ENCODE peak calls at places on chromosomes 3 and 15, in six cellular contexts. T is HepG2, C is GM12878, A is HCT116, L is K562, N is H1. P is an unnamed sample.
A peak's percentile ranks its signal among the peaks of the same experiment; 100 is the strongest.

GRCh38 chr3:169661567-169662214 is 1.8 kb downstream of the MECOM start:
- DNase-seq in N (no peak), C (no peak), T (no peak), A (no peak), L (no peak), P (peak; percentile 76)

GRCh38 chr15:48811325-48811938 is 563 bp upstream of the CEP152 start:
- DNase-seq in A (no peak), T (peak; percentile 4), C (no peak), L (peak; percentile 27), N (no peak), P (no peak)

GRCh38 chr3:46194868-46195553 is 13.1 kb downstream of the CCR1 start:
- DNase-seq in L (no peak), T (no peak), C (no peak), N (no peak), A (no peak), P (no peak)

GRCh38 chr15:40245666-40246065 is 6.8 kb downstream of the PAK6 start:
- DNase-seq in T (no peak), A (no peak), L (no peak), C (no peak), N (no peak), P (no peak)

GRCh38 chr3:159764211-159765024 is 224.2 kb upstream of the IL12A start:
- DNase-seq in A (no peak), T (no peak), L (no peak), C (no peak), N (no peak), P (peak; percentile 83)

GRCh38 chr15:59105839-59106238 is 893 bp downstream of the CCNB2 start:
- DNase-seq in T (no peak), C (no peak), L (no peak), A (no peak), N (no peak), P (peak; percentile 25)

GRCh38 chr3:103385991-103386390 is 951.2 kb downstream of the ZPLD1 start:
- DNase-seq in T (no peak), L (no peak), A (no peak), C (no peak), N (no peak), P (peak; percentile 7)

GRCh38 chr15:52112203-52112750 is 298 bp downstream of the BCL2L10 start:
- DNase-seq in A (no peak), N (no peak), C (no peak), T (no peak), L (no peak), P (peak; percentile 82)

GRCh38 chr3:30632065-30632464 is 25.7 kb downstream of the TGFBR2 start:
- DNase-seq in L (no peak), N (no peak), T (no peak), A (no peak), C (no peak), P (no peak)

GRCh38 chr3:126538966-126539365 is 15.0 kb downstream of the CHST13 start:
- DNase-seq in T (no peak), L (no peak), N (no peak), C (no peak), A (no peak), P (no peak)

GRCh38 chr3:164791263-164791662 is 287.0 kb downstream of the SI start:
- DNase-seq in N (no peak), L (no peak), T (no peak), A (no peak), C (no peak), P (no peak)

GRCh38 chr3:63977893-63978292 is 45.4 kb downstream of the PSMD6 start:
- DNase-seq in A (no peak), L (no peak), N (no peak), T (no peak), C (no peak), P (no peak)

GRCh38 chr15:74383695-74384565 is 16.5 kb upstream of the CYP11A1 start:
- DNase-seq in L (no peak), T (no peak), C (peak; percentile 93), N (no peak), A (peak; percentile 57), P (no peak)

GRCh38 chr15:71469393-71469792 is 341.0 kb upstream of the NR2E3 start:
- DNase-seq in N (no peak), C (no peak), A (no peak), L (no peak), T (no peak), P (no peak)

GRCh38 chr3:89692601-89693000 is 585.2 kb downstream of the EPHA3 start:
- DNase-seq in T (no peak), C (no peak), N (no peak), L (no peak), A (no peak), P (no peak)

GRCh38 chr3:33808559-33808958 is 10.1 kb downstream of the PDCD6IP start:
- DNase-seq in T (no peak), N (no peak), L (no peak), A (no peak), C (no peak), P (no peak)

GRCh38 chr3:125214738-125215137 is 2.2 kb upstream of the SLC12A8 start:
- DNase-seq in N (no peak), C (no peak), L (no peak), A (no peak), T (no peak), P (no peak)

GRCh38 chr3:99901200-99901926 is 83.7 kb downstream of the CMSS1 start:
- DNase-seq in N (no peak), L (no peak), T (peak; percentile 94), C (peak; percentile 23), A (peak; percentile 77), P (no peak)

GRCh38 chr3:56302417-56302816 is 165.8 kb downstream of the ERC2 start:
- DNase-seq in C (no peak), L (no peak), T (no peak), N (no peak), A (no peak), P (no peak)

GRCh38 chr15:63122002-63122893 is 587 bp downstream of the LACTB start:
- DNase-seq in C (peak; percentile 44), L (peak; percentile 95), N (peak; percentile 21), T (peak; percentile 73), A (peak; percentile 44), P (peak; percentile 95)

GRCh38 chr15:36612063-36612788 is 32.8 kb downstream of the CDIN1 start:
- DNase-seq in C (no peak), T (no peak), L (no peak), N (no peak), A (peak; percentile 34), P (no peak)

GRCh38 chr3:98541695-98542094 is 9.9 kb downstream of the GPR15 start:
- DNase-seq in L (no peak), C (no peak), A (no peak), T (no peak), N (no peak), P (no peak)

GRCh38 chr3:128495435-128495970 is 2.5 kb upstream of the GATA2 start:
- DNase-seq in A (no peak), C (no peak), T (no peak), N (no peak), L (no peak), P (peak; percentile 66)

GRCh38 chr15:101063212-101063611 is 144.1 kb downstream of the LRRK1 start:
- DNase-seq in A (no peak), C (no peak), N (no peak), L (no peak), T (no peak), P (no peak)

GRCh38 chr15:78804391-78804792 is 6.9 kb downstream of the ADAMTS7 start:
- DNase-seq in T (no peak), L (no peak), C (no peak), N (peak; percentile 46), A (no peak), P (no peak)

GRCh38 chr3:132268956-132269355 is 48.3 kb upstream of the ACP3 start:
- DNase-seq in N (no peak), T (no peak), L (peak; percentile 8), C (no peak), A (peak; percentile 56), P (no peak)

DNA sequence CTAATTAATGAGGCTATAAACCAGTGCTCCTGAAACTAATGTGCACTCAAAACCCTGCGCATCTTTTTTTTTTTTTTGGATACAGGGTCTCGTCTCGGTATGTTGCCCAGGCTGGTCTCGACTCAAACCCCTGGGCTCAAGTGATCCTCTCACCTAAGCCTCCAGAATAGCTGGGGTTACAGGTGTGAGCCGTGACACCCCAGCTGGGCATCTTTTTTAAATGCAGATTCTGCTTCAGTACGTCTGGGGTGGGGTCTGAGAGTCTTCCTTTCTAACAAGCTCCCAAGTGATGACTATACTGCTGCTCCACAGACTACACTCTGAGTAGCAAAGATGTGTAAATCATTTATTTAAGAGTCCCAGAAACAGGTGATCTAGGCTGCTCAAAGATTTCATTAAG is 73.0 kb downstream of the BFSP2 start:
- DNase-seq in T (no peak), L (no peak), C (no peak), A (no peak), N (no peak), P (no peak)
- TF ChIP-seq CTCF in T (no peak), L (no peak), C (no peak), A (no peak), N (no peak), P (no peak)

GRCh38 chr15:42107483-42107882 is 13.1 kb upstream of the PLA2G4D start:
- DNase-seq in T (no peak), C (no peak), N (no peak), A (no peak), L (no peak), P (no peak)
- TF ChIP-seq JUND in T (no peak), C (no peak), N (no peak), A (no peak), L (no peak), P (no peak)

DNA sequence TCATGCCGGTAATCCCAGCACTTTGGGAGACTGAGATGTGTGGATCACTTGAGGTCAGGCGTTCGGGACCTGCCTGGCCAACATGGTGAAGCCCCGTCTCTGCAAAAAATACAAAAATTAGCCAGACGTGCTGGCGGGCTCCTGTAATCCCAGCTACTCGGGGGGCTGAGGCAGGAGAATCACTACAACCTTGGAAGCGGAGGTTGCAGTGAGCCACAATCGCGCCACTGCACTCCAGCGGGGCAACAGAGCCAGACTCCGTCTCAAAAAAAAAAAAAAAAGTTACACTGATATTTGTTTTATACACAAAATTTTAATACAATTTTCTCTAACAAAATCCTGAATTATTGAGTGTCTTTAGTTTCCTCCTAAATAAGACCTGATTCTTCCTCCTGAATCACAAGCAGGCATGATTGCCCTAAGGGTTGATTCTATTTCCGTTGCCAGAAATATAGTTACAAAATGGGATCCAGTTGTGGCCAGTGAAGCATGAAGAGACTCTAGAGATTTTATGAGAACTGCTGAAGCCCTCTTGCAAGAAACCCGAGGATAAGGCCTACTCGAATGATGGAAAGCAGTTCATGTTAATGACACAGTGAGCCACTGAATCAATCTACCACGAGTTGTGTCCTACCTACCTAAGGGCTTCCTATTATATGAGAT is 9.6 kb upstream of the SMARCC1 start:
- DNase-seq in C (no peak), L (no peak), A (no peak), T (no peak), N (no peak), P (no peak)
- TF ChIP-seq CTCF in C (no peak), L (no peak), A (no peak), T (no peak), N (no peak), P (no peak)

GRCh38 chr3:171342783-171343420 is 117.3 kb downstream of the TNIK start:
- DNase-seq in L (no peak), C (no peak), A (no peak), T (no peak), N (no peak), P (no peak)

GRCh38 chr3:171342200-171342599 is 118.0 kb downstream of the TNIK start:
- DNase-seq in C (no peak), A (no peak), T (no peak), N (no peak), L (no peak), P (no peak)

GRCh38 chr3:171335559-171335958 is 124.6 kb downstream of the TNIK start:
- DNase-seq in T (no peak), N (no peak), A (no peak), C (no peak), L (no peak), P (no peak)

GRCh38 chr3:171340415-171340814 is 119.8 kb downstream of the TNIK start:
- DNase-seq in T (no peak), N (no peak), A (no peak), C (no peak), L (no peak), P (no peak)

GRCh38 chr3:171339606-171340005 is 120.6 kb downstream of the TNIK start:
- DNase-seq in A (no peak), C (no peak), L (no peak), N (no peak), T (no peak), P (no peak)
- TF ChIP-seq JUND in A (no peak), C (no peak), L (no peak), N (no peak), T (no peak), P (no peak)

P was measured in SK-N-SH.